ENCODE peak calls at places on chromosome 21, in four cellular contexts. X, Z, D and C are unnamed samples. For H3K27me3, the result is how much of the 10 kb centered on the place peaks cover.

GRCh38 chr21:33308586-33309490 is 15.9 kb upstream of the IFNAR1 start:
- DNase-seq in X (peak), Z (no peak), D (peak), C (no peak)

GRCh38 chr21:29170935-29171334 is 40.5 kb downstream of the MAP3K7CL start:
- DNase-seq in X (no peak), Z (no peak), D (no peak), C (no peak)

GRCh38 chr21:33587792-33588484 is 546 bp downstream of the DONSON start:
- DNase-seq in X (no peak), Z (no peak), D (peak), C (peak)

GRCh38 chr21:42309753-42310213 is 5.4 kb downstream of the TFF3 start:
- DNase-seq in X (peak), Z (no peak), D (peak), C (no peak)

GRCh38 chr21:42739061-42739931 is 85.9 kb downstream of the PDE9A start:
- DNase-seq in X (no peak), Z (no peak), D (no peak), C (no peak)

GRCh38 chr21:25801217-25802015 is 66.6 kb downstream of the GABPA start:
- DNase-seq in X (peak), Z (peak), D (peak), C (peak)

GRCh38 chr21:33642896-33643657 is 776 bp downstream of the ITSN1 start:
- DNase-seq in X (peak), Z (no peak), D (peak), C (peak)

GRCh38 chr21:36415375-36415774 is 30.2 kb downstream of the CHAF1B start:
- DNase-seq in X (no peak), Z (no peak), D (no peak), C (no peak)

GRCh38 chr21:25244735-25245134 is 362.5 kb downstream of the MRPL39 start:
- DNase-seq in X (no peak), Z (no peak), D (no peak), C (no peak)

GRCh38 chr21:44489962-44490361 is 34.7 kb downstream of the LRRC3 start:
- DNase-seq in X (no peak), Z (no peak), D (no peak), C (no peak)

GRCh38 chr21:37219766-37220432 is 47.2 kb downstream of the VPS26C start:
- DNase-seq in X (peak), Z (no peak), D (peak), C (no peak)

GRCh38 chr21:14862794-14863720 is 201.7 kb downstream of the NRIP1 start:
- DNase-seq in X (no peak), Z (no peak), D (no peak), C (no peak)

GRCh38 chr21:35933466-35933865 is 126.9 kb downstream of the SETD4 start:
- DNase-seq in X (no peak), Z (peak), D (peak), C (peak)

GRCh38 chr21:36145259-36145658 is 10.4 kb downstream of the CBR3 start:
- DNase-seq in X (no peak), Z (no peak), D (no peak), C (no peak)

GRCh38 chr21:43292041-43292865 is 123.4 kb downstream of the CRYAA start:
- DNase-seq in X (no peak), Z (no peak), D (no peak), C (peak)

GRCh38 chr21:26433386-26433785 is 139.7 kb downstream of the CYYR1 start:
- DNase-seq in X (no peak), Z (no peak), D (no peak), C (no peak)

GRCh38 chr21:26449161-26449560 is 123.9 kb downstream of the CYYR1 start:
- DNase-seq in X (no peak), Z (no peak), D (no peak), C (no peak)

GRCh38 chr21:30478015-30478414 is 2.2 kb downstream of the KRTAP19-1 start:
- DNase-seq in X (no peak), Z (no peak), D (no peak), C (no peak)

GRCh38 chr21:45351061-45351460 is 53.9 kb upstream of the COL18A1 start:
- DNase-seq in X (no peak), Z (no peak), D (no peak), C (peak)

GRCh38 chr21:36379236-36379635 is 6.0 kb upstream of the CHAF1B start:
- DNase-seq in X (no peak), Z (no peak), D (no peak), C (no peak)

GRCh38 chr21:41580758-41581554 is 73.0 kb upstream of the TMPRSS2 start:
- DNase-seq in X (no peak), Z (no peak), D (no peak), C (no peak)

GRCh38 chr21:44294391-44295162 is 5.3 kb upstream of the PFKL start:
- DNase-seq in X (peak), Z (no peak), D (peak), C (peak)

GRCh38 chr21:41219498-41220207 is 51.7 kb downstream of the BACE2 start:
- DNase-seq in X (no peak), Z (no peak), D (no peak), C (no peak)

GRCh38 chr21:42208801-42209490 is 10.0 kb upstream of the ABCG1 start:
- DNase-seq in X (no peak), Z (no peak), D (peak), C (no peak)

GRCh38 chr21:45152265-45152746 is 77.9 kb downstream of the ADARB1 start:
- DNase-seq in X (peak), Z (no peak), D (peak), C (peak)

GRCh38 chr21:44299458-44300261 is at the start of gene PFKL:
- DNase-seq in X (peak), Z (no peak), D (peak), C (peak)

GRCh38 chr21:42799516-42799915 is 79.8 kb downstream of the WDR4 start:
- DNase-seq in X (no peak), Z (no peak), D (no peak), C (no peak)

GRCh38 chr21:29091032-29091431 is 17.6 kb upstream of the CCT8 start:
- DNase-seq in X (no peak), Z (no peak), D (no peak), C (no peak)

GRCh38 chr21:41834926-41835663 is 44.0 kb downstream of the PRDM15 start:
- DNase-seq in X (no peak), Z (no peak), D (no peak), C (no peak)

GRCh38 chr21:42161401-42161956 is 57.5 kb upstream of the ABCG1 start:
- DNase-seq in X (no peak), Z (no peak), D (peak), C (no peak)

GRCh38 chr21:36547464-36547863 is 67.5 kb upstream of the CLDN14 start:
- DNase-seq in X (no peak), Z (no peak), D (no peak), C (no peak)

GRCh38 chr21:24045775-24046215 is 1561.5 kb downstream of the MRPL39 start:
- DNase-seq in X (no peak), Z (peak), D (peak), C (peak)

GRCh38 chr21:36647279-36648093 is 51.4 kb upstream of the SIM2 start:
- DNase-seq in X (no peak), Z (no peak), D (no peak), C (no peak)

GRCh38 chr21:21751286-21751685 is 753.1 kb downstream of the NCAM2 start:
- DNase-seq in X (no peak), Z (no peak), D (no peak), C (no peak)

GRCh38 chr21:42263591-42264131 is 44.7 kb downstream of the ABCG1 start:
- DNase-seq in X (no peak), Z (no peak), D (peak), C (peak)

GRCh38 chr21:42389449-42389835 is 6.4 kb downstream of the TMPRSS3 start:
- DNase-seq in X (no peak), Z (no peak), D (no peak), C (no peak)

GRCh38 chr21:27152996-27153395 is 186.1 kb upstream of the ADAMTS5 start:
- DNase-seq in X (no peak), Z (no peak), D (no peak), C (no peak)

GRCh38 chr21:44052071-44052829 is 40.1 kb downstream of the TRAPPC10 start:
- DNase-seq in X (no peak), Z (no peak), D (peak), C (no peak)

GRCh38 chr21:29233611-29234540 is 64.8 kb upstream of the BACH1 start:
- DNase-seq in X (no peak), Z (no peak), D (no peak), C (no peak)

GRCh38 chr21:17467829-17468228 is 45.0 kb upstream of the CXADR start:
- DNase-seq in X (no peak), Z (no peak), D (no peak), C (no peak)

GRCh38 chr21:38495242-38495641 is 3.0 kb downstream of the ERG start:
- DNase-seq in X (no peak), Z (no peak), D (no peak), C (no peak)
- H3K4me3 ChIP-seq in X (no peak), Z (peak), D (no peak), C (peak)

GRCh38 chr21:31945576-31945975 is 72.8 kb downstream of the HUNK start:
- DNase-seq in X (no peak), Z (no peak), D (no peak), C (no peak)

GRCh38 chr21:31952828-31953227 is 80.0 kb downstream of the HUNK start:
- DNase-seq in X (no peak), Z (no peak), D (no peak), C (no peak)

GRCh38 chr21:31945116-31945515 is 72.3 kb downstream of the HUNK start:
- DNase-seq in X (no peak), Z (no peak), D (no peak), C (no peak)

GRCh38 chr21:31946236-31946635 is 73.4 kb downstream of the HUNK start:
- DNase-seq in X (no peak), Z (no peak), D (no peak), C (no peak)

GRCh38 chr21:31948681-31949080 is 75.9 kb downstream of the HUNK start:
- DNase-seq in X (no peak), Z (no peak), D (no peak), C (no peak)
- H3K27me3 ChIP-seq in X (under half), Z (under half), D (under half), C (under half)

GRCh38 chr21:31911138-31911907 is 38.5 kb downstream of the HUNK start:
- DNase-seq in X (no peak), Z (no peak), D (peak), C (no peak)

GRCh38 chr21:31909772-31910470 is 37.1 kb downstream of the HUNK start:
- DNase-seq in X (no peak), Z (no peak), D (no peak), C (no peak)

GRCh38 chr21:31905444-31906400 is 32.9 kb downstream of the HUNK start:
- DNase-seq in X (no peak), Z (no peak), D (no peak), C (no peak)

GRCh38 chr21:31909153-31909771 is 36.4 kb downstream of the HUNK start:
- DNase-seq in X (no peak), Z (no peak), D (no peak), C (no peak)

DNA sequence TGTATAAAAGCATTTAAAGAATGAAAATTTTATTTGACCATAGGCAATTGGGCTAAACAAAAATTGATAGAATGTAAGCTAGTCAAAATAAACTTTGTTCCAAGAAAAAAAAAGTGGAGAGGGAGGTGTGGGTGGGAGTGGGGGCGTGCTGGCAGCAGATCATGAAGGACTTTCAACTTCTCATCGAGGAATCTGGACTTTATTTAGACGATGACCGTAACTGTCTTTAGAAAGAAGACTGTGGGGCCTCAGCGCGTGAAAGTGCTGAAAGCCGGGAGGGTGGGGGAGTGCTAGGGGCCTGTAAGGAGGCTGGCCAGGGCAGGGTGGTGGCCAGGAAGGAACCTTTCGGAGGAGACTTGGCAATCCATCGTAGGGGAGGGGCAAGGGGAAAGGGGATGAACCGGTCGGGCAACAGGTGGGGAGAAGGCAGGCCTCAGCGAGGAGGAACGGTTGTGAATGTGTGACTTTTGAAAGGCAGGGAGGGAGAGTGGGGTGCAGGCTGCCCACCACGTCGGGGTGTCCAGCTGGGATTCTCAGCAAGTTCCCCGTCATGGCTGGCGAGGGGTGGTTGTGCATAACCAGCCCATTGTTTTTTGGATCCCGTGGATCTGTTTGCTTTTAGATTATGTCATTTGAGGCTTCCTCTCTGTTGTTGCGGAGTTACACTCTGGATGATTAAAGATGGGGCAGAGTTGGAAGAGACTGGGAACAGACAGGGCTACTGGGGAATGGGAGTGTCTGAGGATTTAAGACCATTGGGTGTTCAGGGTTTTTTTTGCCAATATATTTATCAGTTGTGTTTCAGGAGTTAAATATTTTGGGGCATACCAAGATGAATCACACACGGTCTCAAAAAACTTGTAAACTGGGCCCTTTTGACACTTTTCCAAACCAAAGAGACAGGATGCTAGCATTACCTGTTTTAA is 35.5 kb downstream of the HUNK start:
- DNase-seq in X (no peak), Z (no peak), D (no peak), C (no peak)
- H3K4me3 ChIP-seq in X (no peak), Z (no peak), D (no peak), C (no peak)

DNA sequence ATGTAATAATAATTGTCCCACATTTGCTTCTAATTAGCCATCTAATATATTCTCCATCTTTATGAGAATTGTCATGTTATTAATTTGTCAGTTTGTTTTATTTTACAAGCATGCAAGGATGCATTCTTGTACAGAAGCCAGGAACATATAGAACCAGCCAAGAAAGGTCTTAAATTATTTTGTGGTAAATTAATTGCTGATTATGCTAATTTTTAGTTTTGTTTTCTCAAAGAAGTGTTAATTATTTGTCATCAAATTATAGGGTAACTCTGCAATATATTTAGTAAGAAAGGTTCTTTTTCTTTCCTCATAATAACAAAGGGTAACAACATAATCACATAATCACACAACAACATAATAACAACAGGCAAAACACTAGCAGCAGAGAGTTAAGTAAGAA is 5.7 kb downstream of the CLIC6 start:
- DNase-seq in X (no peak), Z (no peak), D (no peak), C (no peak)
- H3K27me3 ChIP-seq in X (under half), Z (under half), D (under half), C (under half)

DNA sequence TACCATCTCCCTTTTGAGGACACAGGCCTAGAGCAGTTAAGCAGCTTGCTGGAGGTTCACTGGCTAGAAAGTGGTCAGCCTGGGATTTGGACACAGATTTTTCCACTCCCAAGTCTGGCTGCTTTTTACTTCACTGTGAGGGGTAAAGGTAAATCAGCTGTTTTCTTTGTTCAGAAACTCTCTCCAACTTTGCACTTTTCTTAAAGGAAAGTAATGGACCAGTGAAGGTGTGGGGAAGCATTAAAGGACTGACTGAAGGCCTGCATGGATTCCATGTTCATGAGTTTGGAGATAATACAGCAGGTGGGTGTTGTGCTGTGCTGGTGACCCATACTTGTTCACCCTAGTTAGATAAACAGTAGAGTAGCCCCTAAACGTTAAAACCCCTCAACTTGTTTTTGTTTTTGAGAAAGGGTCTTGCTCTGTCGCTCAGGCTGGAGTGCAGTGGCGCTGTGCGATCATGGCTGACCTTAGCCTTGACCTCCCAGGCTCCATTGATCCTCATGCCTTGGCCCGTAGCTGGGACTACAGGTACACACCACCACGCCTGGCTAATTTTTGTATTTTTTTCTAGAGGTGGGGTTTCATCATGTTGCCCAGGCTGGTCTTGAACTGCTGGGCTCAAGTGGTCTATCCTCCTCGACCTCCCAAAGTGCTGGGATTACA is 4.2 kb downstream of the SOD1 start:
- DNase-seq in X (no peak), Z (no peak), D (no peak), C (no peak)
- H3K4me3 ChIP-seq in X (no peak), Z (no peak), D (no peak), C (no peak)

DNA sequence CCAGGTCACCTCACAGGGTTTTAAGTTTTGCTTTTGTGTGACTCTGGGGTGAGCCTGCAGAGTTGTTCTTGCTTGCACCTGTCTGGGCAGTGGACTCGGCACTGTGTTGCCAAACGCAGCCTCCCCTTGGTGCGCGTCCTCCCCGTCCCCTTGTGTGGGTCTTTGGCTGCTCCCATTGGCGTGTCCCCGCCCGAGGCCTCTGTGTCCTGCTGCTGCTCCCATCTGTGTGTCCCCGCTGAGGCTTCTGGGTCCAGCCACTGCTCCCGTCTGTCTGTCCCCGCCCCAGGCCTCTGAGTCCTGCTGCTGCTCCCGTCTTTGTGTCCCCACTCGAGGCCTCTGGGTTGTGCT is 62.7 kb downstream of the PCNT start:
- DNase-seq in X (no peak), Z (no peak), D (no peak), C (no peak)
- H3K27me3 ChIP-seq in X (under half), Z (under half), D (under half), C (under half)